ENCODE peak calls at places on chromosomes 7 and 10, in four cellular contexts. One of them, this sample, is unnamed.

GRCh38 chr10:103667390-103667789 is 173.9 kb downstream of the NEURL1 start:
- DNase-seq in HepG2: no peak
- DNase-seq in GM12878: no peak
- DNase-seq in K562: peak; percentile 62
- DNase-seq in this sample: no peak

GRCh38 chr10:105102977-105103376 is 461.9 kb downstream of the SORCS3 start:
- DNase-seq in K562: no peak
- DNase-seq in HepG2: no peak
- DNase-seq in GM12878: no peak
- DNase-seq in this sample: no peak

GRCh38 chr10:27893320-27894014 is 105.4 kb downstream of the ODAD2 start:
- DNase-seq in HepG2: no peak
- DNase-seq in K562: no peak
- DNase-seq in GM12878: no peak
- DNase-seq in this sample: no peak

GRCh38 chr10:100184426-100185219 is 1.2 kb downstream of the ERLIN1 start:
- DNase-seq in GM12878: no peak
- DNase-seq in K562: peak; percentile 9
- DNase-seq in HepG2: peak; percentile 35
- DNase-seq in this sample: peak; percentile 42

GRCh38 chr10:55449981-55450380 is 649.0 kb upstream of the PCDH15 start:
- DNase-seq in GM12878: no peak
- DNase-seq in HepG2: no peak
- DNase-seq in K562: no peak
- DNase-seq in this sample: no peak

GRCh38 chr7:3880221-3880935 is 579.3 kb downstream of the SDK1 start:
- DNase-seq in HepG2: no peak
- DNase-seq in GM12878: no peak
- DNase-seq in K562: no peak
- DNase-seq in this sample: no peak

GRCh38 chr7:25384820-25385560 is 156.7 kb upstream of the NPVF start:
- DNase-seq in HepG2: no peak
- DNase-seq in K562: no peak
- DNase-seq in GM12878: no peak
- DNase-seq in this sample: no peak

GRCh38 chr10:28201666-28202400 is 101.0 kb downstream of the MPP7 start:
- DNase-seq in GM12878: no peak
- DNase-seq in HepG2: no peak
- DNase-seq in K562: no peak
- DNase-seq in this sample: no peak

GRCh38 chr10:51960494-51960895 is 261.1 kb upstream of the CSTF2T start:
- DNase-seq in GM12878: no peak
- DNase-seq in K562: peak; percentile 31
- DNase-seq in HepG2: peak; percentile 3
- DNase-seq in this sample: peak; percentile 18

GRCh38 chr10:115963848-115964247 is 309.2 kb downstream of the GFRA1 start:
- DNase-seq in GM12878: no peak
- DNase-seq in K562: no peak
- DNase-seq in HepG2: no peak
- DNase-seq in this sample: no peak

GRCh38 chr7:132276986-132277716 is 299.1 kb downstream of the PLXNA4 start:
- DNase-seq in HepG2: no peak
- DNase-seq in K562: no peak
- DNase-seq in GM12878: no peak
- DNase-seq in this sample: no peak

GRCh38 chr10:71404510-71405295 is 8.0 kb downstream of the CDH23 start:
- DNase-seq in GM12878: no peak
- DNase-seq in K562: no peak
- DNase-seq in HepG2: no peak
- DNase-seq in this sample: no peak

GRCh38 chr10:123999956-124000615 is 93.3 kb downstream of the CHST15 start:
- DNase-seq in K562: no peak
- DNase-seq in GM12878: no peak
- DNase-seq in HepG2: no peak
- DNase-seq in this sample: no peak

GRCh38 chr7:28044825-28045224 is 135.8 kb downstream of the JAZF1 start:
- DNase-seq in HepG2: no peak
- DNase-seq in K562: no peak
- DNase-seq in GM12878: no peak
- DNase-seq in this sample: no peak

GRCh38 chr7:18430810-18431209 is 64.7 kb upstream of the HDAC9 start:
- DNase-seq in K562: no peak
- DNase-seq in HepG2: no peak
- DNase-seq in GM12878: no peak
- DNase-seq in this sample: no peak

GRCh38 chr10:28095791-28096367 is 97.0 kb upstream of the ODAD2 start:
- DNase-seq in HepG2: no peak
- DNase-seq in GM12878: no peak
- DNase-seq in K562: no peak
- DNase-seq in this sample: no peak

GRCh38 chr10:29496341-29497162 is 138.2 kb downstream of the SVIL start:
- DNase-seq in GM12878: no peak
- DNase-seq in HepG2: peak; percentile 49
- DNase-seq in K562: peak; percentile 75
- DNase-seq in this sample: peak; percentile 55

GRCh38 chr10:43264987-43265798 is 1.7 kb downstream of the RASGEF1A start:
- DNase-seq in K562: no peak
- DNase-seq in GM12878: no peak
- DNase-seq in HepG2: no peak
- DNase-seq in this sample: peak; percentile 38

GRCh38 chr10:34809796-34810195 is 5.3 kb downstream of the PARD3 start:
- DNase-seq in K562: no peak
- DNase-seq in GM12878: no peak
- DNase-seq in HepG2: no peak
- DNase-seq in this sample: no peak

GRCh38 chr10:77842652-77843212 is 83.8 kb downstream of the DLG5 start:
- DNase-seq in HepG2: no peak
- DNase-seq in K562: no peak
- DNase-seq in GM12878: no peak
- DNase-seq in this sample: no peak

GRCh38 chr7:55075464-55075971 is 56.7 kb downstream of the EGFR start:
- DNase-seq in HepG2: no peak
- DNase-seq in K562: no peak
- DNase-seq in GM12878: no peak
- DNase-seq in this sample: no peak

GRCh38 chr10:48507933-48508830 is 96.7 kb downstream of the ARHGAP22 start:
- DNase-seq in GM12878: no peak
- DNase-seq in HepG2: no peak
- DNase-seq in K562: no peak
- DNase-seq in this sample: no peak

GRCh38 chr10:126588024-126588423 is 82.5 kb downstream of the C10orf90 start:
- DNase-seq in K562: no peak
- DNase-seq in HepG2: no peak
- DNase-seq in GM12878: no peak
- DNase-seq in this sample: no peak

GRCh38 chr10:123043409-123043925 is 34.7 kb downstream of the ACADSB start:
- DNase-seq in HepG2: peak; percentile 71
- DNase-seq in K562: peak; percentile 71
- DNase-seq in GM12878: peak; percentile 30
- DNase-seq in this sample: peak; percentile 76

GRCh38 chr7:977326-978048 is 2.1 kb upstream of the COX19 start:
- DNase-seq in HepG2: peak; percentile 98
- DNase-seq in GM12878: peak; percentile 56
- DNase-seq in K562: no peak
- DNase-seq in this sample: no peak

DNA sequence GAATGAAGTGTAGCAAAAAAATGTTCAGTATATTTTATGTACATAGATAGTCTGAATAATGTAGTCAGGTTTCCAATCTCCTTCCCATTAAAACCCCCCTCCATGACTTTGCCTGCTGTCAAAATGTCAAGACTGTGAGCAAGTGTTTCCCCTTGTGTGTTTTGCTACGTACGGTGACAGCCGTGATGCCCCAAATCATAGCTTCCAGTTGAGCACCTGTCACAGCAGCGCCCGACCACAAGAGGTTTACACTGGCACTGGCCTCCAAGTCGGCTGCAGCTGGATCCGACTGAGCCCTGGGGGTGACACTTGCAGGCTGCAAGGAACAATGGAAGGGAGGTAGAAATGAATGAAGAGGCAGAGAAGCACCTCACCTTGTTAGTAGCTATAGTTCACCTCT is 62.3 kb downstream of the LAMB4 start:
- DNase-seq in HepG2: no peak
- DNase-seq in GM12878: no peak
- DNase-seq in K562: no peak
- DNase-seq in this sample: no peak
- TF ChIP-seq JUND in HepG2: no peak
- TF ChIP-seq JUND in GM12878: no peak
- TF ChIP-seq JUND in K562: no peak
- TF ChIP-seq JUND in this sample: no peak

GRCh38 chr7:127948312-127948711 is 82.9 kb downstream of the LRRC4 start:
- DNase-seq in K562: no peak
- DNase-seq in HepG2: no peak
- DNase-seq in GM12878: no peak
- DNase-seq in this sample: no peak

GRCh38 chr7:127948936-127949335 is 82.3 kb downstream of the LRRC4 start:
- DNase-seq in GM12878: no peak
- DNase-seq in K562: no peak
- DNase-seq in HepG2: no peak
- DNase-seq in this sample: no peak

GRCh38 chr7:127943541-127944521 is 87.4 kb downstream of the LRRC4 start:
- DNase-seq in K562: no peak
- DNase-seq in HepG2: no peak
- DNase-seq in GM12878: no peak
- DNase-seq in this sample: no peak

GRCh38 chr7:127946847-127947246 is 84.4 kb downstream of the LRRC4 start:
- DNase-seq in K562: no peak
- DNase-seq in GM12878: no peak
- DNase-seq in HepG2: no peak
- DNase-seq in this sample: no peak

GRCh38 chr7:127946081-127946480 is 85.2 kb downstream of the LRRC4 start:
- DNase-seq in GM12878: no peak
- DNase-seq in HepG2: no peak
- DNase-seq in K562: no peak
- DNase-seq in this sample: no peak
- TF ChIP-seq JUND in GM12878: no peak
- TF ChIP-seq JUND in HepG2: no peak
- TF ChIP-seq JUND in K562: no peak
- TF ChIP-seq JUND in this sample: no peak

DNA sequence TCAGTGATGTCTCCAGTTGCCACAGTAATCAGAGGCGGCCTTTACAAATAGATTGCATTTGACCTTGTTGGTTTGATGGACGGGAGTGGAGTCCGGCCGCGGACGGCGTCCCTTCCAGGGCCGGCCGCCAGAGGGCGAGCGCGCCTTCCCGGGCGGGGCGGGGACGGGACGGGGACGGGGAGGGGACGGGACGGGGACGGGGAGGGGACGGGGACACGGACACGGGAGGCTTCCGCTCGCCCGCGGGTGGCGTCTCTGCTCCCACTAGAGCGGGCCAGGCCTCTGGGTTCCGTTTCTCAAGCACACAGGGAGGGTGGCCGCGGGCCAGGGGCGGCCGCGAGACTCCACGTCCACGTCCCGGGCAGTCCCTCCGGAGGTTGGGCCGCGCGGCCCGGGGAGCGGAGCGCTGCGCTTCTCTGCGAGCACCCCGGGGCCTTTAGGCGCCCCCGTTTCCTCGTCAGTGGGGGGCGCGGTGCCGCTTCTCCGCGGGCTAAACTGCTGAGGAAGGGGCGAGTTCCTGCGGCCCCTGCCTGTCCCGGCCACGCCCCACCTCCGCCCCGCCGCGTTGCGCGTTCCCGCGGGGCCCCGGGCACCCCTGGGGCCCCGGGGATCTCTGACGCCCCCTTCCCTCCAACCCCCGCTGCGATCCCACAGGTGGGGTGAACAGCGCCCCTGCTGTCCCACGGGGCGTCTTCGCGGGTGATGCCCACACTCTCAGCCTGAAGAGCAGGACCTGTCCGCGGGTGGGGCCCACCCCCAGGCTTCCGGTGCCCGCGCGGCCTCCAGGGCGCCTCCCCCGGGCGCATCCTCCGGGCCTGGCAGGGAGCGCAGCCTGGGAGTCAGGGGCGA is 84.2 kb upstream of the MKI67 start:
- DNase-seq in K562: peak; percentile 80
- DNase-seq in HepG2: peak; percentile 34
- DNase-seq in GM12878: no peak
- DNase-seq in this sample: peak; percentile 67
- TF ChIP-seq JUND in K562: no peak
- TF ChIP-seq JUND in HepG2: no peak
- TF ChIP-seq JUND in GM12878: no peak
- TF ChIP-seq JUND in this sample: no peak

GRCh38 chr7:143003393-143004051 is 23.4 kb downstream of the OR9A2 start:
- DNase-seq in K562: peak; percentile 80
- DNase-seq in HepG2: peak; percentile 1
- DNase-seq in GM12878: peak; percentile 9
- DNase-seq in this sample: peak; percentile 16
- TF ChIP-seq JUND in K562: no peak
- TF ChIP-seq JUND in HepG2: no peak
- TF ChIP-seq JUND in GM12878: no peak
- TF ChIP-seq JUND in this sample: no peak

GRCh38 chr7:128215739-128216138 is 25.3 kb upstream of the LEP start:
- DNase-seq in HepG2: no peak
- DNase-seq in K562: no peak
- DNase-seq in GM12878: no peak
- DNase-seq in this sample: peak; percentile 15
- TF ChIP-seq JUND in HepG2: no peak
- TF ChIP-seq JUND in K562: no peak
- TF ChIP-seq JUND in GM12878: no peak
- TF ChIP-seq JUND in this sample: no peak

GRCh38 chr10:74081192-74081803 is 69.3 kb downstream of the AP3M1 start:
- DNase-seq in K562: peak; percentile 60
- DNase-seq in GM12878: no peak
- DNase-seq in HepG2: peak; percentile 50
- DNase-seq in this sample: peak; percentile 59

GRCh38 chr10:74078037-74078436 is 72.6 kb downstream of the AP3M1 start:
- DNase-seq in HepG2: no peak
- DNase-seq in K562: no peak
- DNase-seq in GM12878: peak; percentile 41
- DNase-seq in this sample: no peak

GRCh38 chr10:74079028-74079913 is 71.4 kb downstream of the AP3M1 start:
- DNase-seq in HepG2: no peak
- DNase-seq in GM12878: no peak
- DNase-seq in K562: no peak
- DNase-seq in this sample: no peak

GRCh38 chr10:74081918-74082317 is 68.7 kb downstream of the AP3M1 start:
- DNase-seq in GM12878: no peak
- DNase-seq in K562: no peak
- DNase-seq in HepG2: no peak
- DNase-seq in this sample: no peak

DNA sequence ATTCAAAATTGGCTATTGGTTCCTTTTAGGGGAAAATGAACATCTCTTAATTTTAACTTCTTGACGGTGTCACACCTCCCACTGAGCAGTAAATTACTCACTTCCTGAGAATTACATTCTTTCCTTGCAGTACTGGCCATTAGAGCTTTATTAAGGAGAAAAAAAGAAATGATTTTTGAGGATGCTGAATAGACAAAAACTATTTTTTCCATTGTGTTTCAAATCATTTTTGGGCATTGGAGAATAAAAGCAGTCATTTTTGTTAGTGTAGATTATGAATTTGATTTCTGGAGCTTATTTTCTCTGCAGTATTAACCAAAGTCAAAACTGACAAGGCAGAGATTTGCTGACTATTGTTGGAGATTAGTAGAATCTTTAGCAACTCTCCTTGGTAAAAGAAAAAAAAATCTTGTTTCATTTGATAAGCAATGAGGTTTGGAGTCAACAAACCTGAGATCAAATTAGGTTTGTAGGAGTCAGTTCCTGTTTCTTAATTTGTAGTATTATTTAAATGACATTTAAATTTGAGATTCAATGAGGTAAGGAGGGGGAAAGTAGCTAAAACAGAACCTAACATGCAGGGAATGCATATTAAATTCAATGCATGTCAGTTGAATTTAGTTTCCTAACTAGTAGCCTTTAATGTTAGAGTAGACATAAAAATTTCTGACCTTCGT is 70.6 kb downstream of the AP3M1 start:
- DNase-seq in K562: no peak
- DNase-seq in HepG2: no peak
- DNase-seq in GM12878: no peak
- DNase-seq in this sample: no peak
- TF ChIP-seq JUND in K562: no peak
- TF ChIP-seq JUND in HepG2: no peak
- TF ChIP-seq JUND in GM12878: no peak
- TF ChIP-seq JUND in this sample: no peak